ENCODE peak calls at places on chromosome 11, in six cellular contexts. U is tibial artery; Y is tibial nerve; O is aorta; L is heart left ventricle; J is CD4-positive, CD25-positive, alpha-beta regulatory T cell. Q is an unnamed sample.

GRCh38 chr11:60964801-60965200 is 6.7 kb upstream of the CD6 start:
- DNase-seq in U (no peak), Y (no peak), O (peak), L (no peak), J (no peak), Q (no peak)

GRCh38 chr11:30128269-30128932 is 102.4 kb upstream of the FSHB start:
- DNase-seq in U (no peak), Y (no peak), O (no peak), L (no peak), J (peak), Q (peak)

GRCh38 chr11:45676522-45677095 is 11.2 kb upstream of the CHST1 start:
- DNase-seq in U (no peak), Y (no peak), O (no peak), L (no peak), J (no peak), Q (no peak)

GRCh38 chr11:64859542-64860414 is 15.3 kb upstream of the CDC42BPG start:
- DNase-seq in U (no peak), Y (no peak), O (no peak), L (no peak), J (peak), Q (no peak)

GRCh38 chr11:134033696-134034491 is 35.0 kb upstream of the JAM3 start:
- DNase-seq in U (peak), Y (peak), O (peak), L (peak), J (peak), Q (peak)

GRCh38 chr11:120718171-120718570 is 206.6 kb downstream of the GRIK4 start:
- DNase-seq in U (no peak), Y (no peak), O (no peak), L (no peak), J (no peak), Q (no peak)

GRCh38 chr11:111422494-111423249 is 43.6 kb upstream of the POU2AF1 start:
- DNase-seq in U (no peak), Y (no peak), O (peak), L (peak), J (peak), Q (peak)

GRCh38 chr11:30377347-30377746 is 54.4 kb downstream of the ARL14EP start:
- DNase-seq in U (no peak), Y (no peak), O (no peak), L (no peak), J (no peak), Q (no peak)

GRCh38 chr11:73566977-73567755 is 30.7 kb downstream of the FAM168A start:
- DNase-seq in U (no peak), Y (no peak), O (no peak), L (no peak), J (no peak), Q (no peak)

GRCh38 chr11:12216542-12217422 is 106.4 kb downstream of the MICAL2 start:
- DNase-seq in U (no peak), Y (no peak), O (no peak), L (no peak), J (no peak), Q (peak)

GRCh38 chr11:110349109-110349996 is 52.9 kb upstream of the RDX start:
- DNase-seq in U (no peak), Y (no peak), O (no peak), L (no peak), J (peak), Q (no peak)

GRCh38 chr11:14499178-14499559 is 442 bp downstream of the COPB1 start:
- DNase-seq in U (no peak), Y (no peak), O (peak), L (peak), J (peak), Q (peak)

GRCh38 chr11:121479355-121479754 is 26.6 kb upstream of the SORL1-AS1 start:
- DNase-seq in U (no peak), Y (no peak), O (no peak), L (no peak), J (no peak), Q (no peak)

GRCh38 chr11:129090056-129090455 is 102.1 kb downstream of the ARHGAP32 start:
- DNase-seq in U (no peak), Y (no peak), O (no peak), L (no peak), J (no peak), Q (no peak)

GRCh38 chr11:35812850-35813249 is 131.0 kb upstream of the LDLRAD3 start:
- DNase-seq in U (no peak), Y (no peak), O (no peak), L (peak), J (no peak), Q (no peak)

GRCh38 chr11:126485021-126485781 is 129.7 kb downstream of the ST3GAL4 start:
- DNase-seq in U (no peak), Y (no peak), O (no peak), L (no peak), J (no peak), Q (no peak)

GRCh38 chr11:128507936-128508335 is 79.4 kb downstream of the ETS1 start:
- DNase-seq in U (no peak), Y (no peak), O (no peak), L (no peak), J (no peak), Q (no peak)

GRCh38 chr11:79266391-79266790 is 174.4 kb downstream of the TENM4 start:
- DNase-seq in U (no peak), Y (no peak), O (no peak), L (no peak), J (no peak), Q (no peak)

GRCh38 chr11:12771875-12772274 is 97.7 kb downstream of the TEAD1 start:
- DNase-seq in U (no peak), Y (no peak), O (no peak), L (no peak), J (no peak), Q (no peak)

GRCh38 chr11:47518212-47518959 is 34.5 kb downstream of the CELF1 start:
- DNase-seq in U (no peak), Y (no peak), O (no peak), L (no peak), J (peak), Q (no peak)

GRCh38 chr11:27914080-27914479 is 193.9 kb downstream of the KIF18A start:
- DNase-seq in U (no peak), Y (no peak), O (no peak), L (no peak), J (no peak), Q (no peak)

GRCh38 chr11:117876341-117877119 is at the start of gene FXYD6:
- DNase-seq in U (no peak), Y (no peak), O (no peak), L (peak), J (no peak), Q (peak)

GRCh38 chr11:68939583-68940555 is 36.2 kb downstream of the IGHMBP2 start:
- DNase-seq in U (peak), Y (no peak), O (no peak), L (no peak), J (no peak), Q (no peak)

GRCh38 chr11:85086511-85087284 is 540.4 kb downstream of the DLG2 start:
- DNase-seq in U (no peak), Y (no peak), O (no peak), L (no peak), J (no peak), Q (no peak)

GRCh38 chr11:12161137-12161536 is 50.7 kb downstream of the MICAL2 start:
- DNase-seq in U (peak), Y (no peak), O (no peak), L (peak), J (no peak), Q (peak)

GRCh38 chr11:69238562-69239319 is 55.2 kb upstream of the MYEOV start:
- DNase-seq in U (no peak), Y (no peak), O (no peak), L (peak), J (peak), Q (no peak)

GRCh38 chr11:122523841-122524531 is 131.5 kb upstream of the UBASH3B start:
- DNase-seq in U (no peak), Y (no peak), O (no peak), L (peak), J (no peak), Q (peak)

GRCh38 chr11:94732617-94733292 is 35.4 kb upstream of the AMOTL1 start:
- DNase-seq in U (no peak), Y (no peak), O (no peak), L (peak), J (no peak), Q (peak)

GRCh38 chr11:73757598-73757997 is 3.3 kb downstream of the RAB6A start:
- DNase-seq in U (no peak), Y (no peak), O (no peak), L (no peak), J (no peak), Q (no peak)

GRCh38 chr11:2328656-2329354 is 27.0 kb downstream of the TSPAN32 start:
- DNase-seq in U (no peak), Y (no peak), O (no peak), L (no peak), J (no peak), Q (no peak)

GRCh38 chr11:126391970-126392637 is 36.6 kb downstream of the ST3GAL4 start:
- DNase-seq in U (peak), Y (peak), O (no peak), L (peak), J (no peak), Q (no peak)

GRCh38 chr11:8261316-8261715 is 2.4 kb downstream of the LMO1 start:
- DNase-seq in U (no peak), Y (no peak), O (no peak), L (no peak), J (no peak), Q (no peak)

GRCh38 chr11:8261921-8262551 is 1.6 kb downstream of the LMO1 start:
- DNase-seq in U (peak), Y (no peak), O (no peak), L (no peak), J (no peak), Q (no peak)

GRCh38 chr11:8263109-8263768 is 439 bp downstream of the LMO1 start:
- DNase-seq in U (peak), Y (no peak), O (no peak), L (no peak), J (no peak), Q (no peak)

GRCh38 chr11:8263769-8264410 is at the start of gene LMO1:
- DNase-seq in U (peak), Y (peak), O (peak), L (peak), J (peak), Q (peak)

DNA sequence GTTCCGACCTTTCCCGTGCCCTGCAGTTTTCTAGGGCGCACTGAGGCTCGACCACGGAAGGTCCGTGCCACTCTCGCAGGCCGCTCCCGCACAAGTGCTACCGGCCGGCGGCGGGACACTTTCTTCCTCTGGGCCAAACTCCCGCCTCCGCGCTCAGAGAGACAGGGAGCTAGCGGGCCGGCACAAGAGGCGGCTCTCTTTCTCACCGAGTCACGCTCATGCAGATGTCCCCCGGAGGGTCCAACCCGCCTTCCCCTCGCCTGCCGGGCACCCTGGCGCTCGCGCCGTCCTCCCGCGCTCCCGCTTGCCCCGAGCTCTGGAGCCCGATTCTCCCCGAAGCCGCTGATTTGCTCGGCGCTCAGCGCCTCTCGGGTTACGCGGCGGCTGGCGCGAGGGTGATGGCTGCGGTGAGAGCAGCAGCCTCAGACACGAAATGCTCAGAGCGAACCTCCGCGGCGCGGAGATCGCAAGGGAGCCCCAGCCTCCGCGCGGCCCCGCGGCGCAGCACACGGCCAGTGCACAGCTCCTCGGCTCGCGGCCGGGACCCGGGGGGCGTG is 1.0 kb downstream of the LMO1 start:
- DNase-seq in U (peak), Y (no peak), O (no peak), L (no peak), J (peak), Q (peak)
- H3K4me3 ChIP-seq in U (peak), Y (peak), O (peak), L (peak), J (no peak), Q (peak)

DNA sequence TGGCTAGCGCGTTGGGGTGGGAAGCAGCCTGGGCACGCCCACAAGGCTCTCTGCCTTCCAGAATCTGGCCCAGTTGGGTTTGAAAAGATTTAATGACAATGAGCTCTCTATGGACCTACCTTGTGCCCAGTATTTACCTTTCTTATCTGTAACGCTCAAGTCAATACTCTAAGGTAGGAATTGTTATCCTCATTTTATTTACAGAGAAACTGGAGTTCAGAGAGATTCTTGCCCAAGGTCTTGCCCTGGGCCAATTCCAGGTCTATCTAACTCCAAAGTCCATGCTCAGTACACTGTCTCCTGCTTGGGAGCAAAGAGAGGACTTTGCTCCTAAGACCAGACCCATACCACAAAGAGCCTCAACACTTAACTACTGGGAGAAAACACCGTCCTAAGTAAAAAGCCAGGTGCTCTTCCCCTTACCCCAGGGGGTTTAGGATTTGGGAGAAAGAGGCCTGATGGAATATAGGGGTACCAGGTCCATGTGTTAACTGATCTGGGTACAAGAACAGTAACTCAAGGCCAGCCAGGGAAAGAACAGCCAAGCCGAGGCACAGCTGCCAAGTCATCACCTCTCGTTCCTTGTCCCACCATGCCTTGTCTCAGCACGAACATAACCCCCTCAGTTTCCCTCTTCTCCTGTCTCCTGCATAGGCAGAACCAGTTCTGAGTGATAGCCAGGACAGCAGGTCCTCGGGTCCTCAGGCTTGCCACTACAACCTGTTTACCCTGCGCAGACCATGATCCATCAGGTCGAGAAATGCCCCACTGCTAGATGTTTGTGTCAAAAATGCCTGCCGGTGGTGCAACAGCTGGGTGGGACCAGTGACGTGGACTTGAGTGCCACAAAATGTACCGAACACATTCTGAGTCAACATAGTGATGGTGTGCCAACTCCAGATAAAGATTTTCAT is 14.6 kb downstream of the APOA4 start:
- DNase-seq in U (no peak), Y (no peak), O (no peak), L (no peak), J (no peak), Q (no peak)
- H3K27ac ChIP-seq in U (no peak), Y (no peak), O (no peak), L (no peak), J (no peak), Q (no peak)

DNA sequence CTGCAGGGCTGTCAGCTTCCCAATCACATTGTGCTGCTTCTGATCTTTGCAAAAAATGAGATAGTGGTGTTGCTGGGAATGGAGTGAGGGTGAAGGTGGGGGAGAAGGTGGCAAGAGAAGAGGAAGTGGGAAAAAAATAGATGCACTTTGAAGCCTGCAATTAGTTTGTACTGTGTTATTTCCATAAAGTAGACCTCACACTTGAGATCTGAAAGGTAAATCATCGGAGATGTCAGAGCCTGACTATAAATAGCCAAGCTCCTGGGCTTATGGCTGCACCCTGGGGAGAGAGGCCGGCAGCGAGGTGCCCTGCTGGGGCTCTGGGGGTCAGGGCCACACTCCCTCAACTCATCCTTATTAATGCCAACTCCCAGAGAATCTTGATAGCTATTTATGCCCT is 134.4 kb downstream of the NXPE2 start:
- DNase-seq in U (no peak), Y (no peak), O (no peak), L (no peak), J (no peak), Q (no peak)
- H3K4me3 ChIP-seq in U (no peak), Y (no peak), O (no peak), L (no peak), J (no peak), Q (no peak)

GRCh38 chr11:76628408-76628947 is 42.1 kb downstream of the LRRC32 start:
- DNase-seq in U (no peak), Y (no peak), O (no peak), L (no peak), J (peak), Q (no peak)
- H3K27ac ChIP-seq in U (peak), Y (peak), O (no peak), L (peak), J (peak), Q (peak)

Q was measured in heart right ventricle.